ENCODE peak calls at places on chromosome 9, in eight cellular contexts. R is mucosa of descending colon; U is effector memory CD8-positive, alpha-beta T cell; G is upper lobe of left lung; M is heart right ventricle; W is sciatic nerve; S is K562; P is activated T-cell treated with anti-CD3 and anti-CD28 coated beads, Interleukin-2, amount 50 U/mL, for 4 hours. L is an unnamed sample.

GRCh38 chr9:127204771-127205470 is 59.7 kb upstream of the GARNL3 start:
- ATAC-seq in U (no peak), G (no peak), P (no peak), M (no peak), S (peak; percentile 66), W (no peak), R (no peak), L (no peak)

GRCh38 chr9:80649001-80649420 is 1040.3 kb downstream of the TLE1 start:
- ATAC-seq in P (no peak), W (peak; percentile 86), S (no peak), U (no peak), R (peak; percentile 24), M (peak; percentile 81), G (peak; percentile 91), L (peak; percentile 88)

GRCh38 chr9:615756-616155 is 225.7 kb upstream of the DMRT1 start:
- ATAC-seq in M (no peak), S (no peak), U (no peak), W (no peak), G (no peak), P (no peak), R (no peak), L (no peak)

GRCh38 chr9:76650692-76651091 is 113.5 kb upstream of the PCA3 start:
- ATAC-seq in S (no peak), G (no peak), U (no peak), M (no peak), R (no peak), P (no peak), W (no peak), L (no peak)

GRCh38 chr9:93599571-93600403 is 23.4 kb downstream of the PHF2 start:
- ATAC-seq in G (no peak), P (no peak), R (peak; percentile 23), W (no peak), M (no peak), U (peak; percentile 35), S (peak; percentile 32), L (no peak)

GRCh38 chr9:673264-673965 is 168.1 kb upstream of the DMRT1 start:
- ATAC-seq in W (peak; percentile 42), U (no peak), S (no peak), P (no peak), M (no peak), R (no peak), G (no peak), L (peak; percentile 5)

GRCh38 chr9:95506692-95507455 is 9.9 kb downstream of the PTCH1 start:
- ATAC-seq in U (peak; percentile 31), M (peak; percentile 8), R (peak; percentile 23), G (peak; percentile 27), W (no peak), P (peak; percentile 8), S (peak; percentile 16), L (no peak)

GRCh38 chr9:6590329-6590728 is 55.2 kb downstream of the GLDC start:
- ATAC-seq in P (no peak), M (peak; percentile 25), R (no peak), W (no peak), S (no peak), G (peak; percentile 34), U (no peak), L (no peak)

GRCh38 chr9:108552459-108553040 is 303.2 kb downstream of the ACTL7B start:
- ATAC-seq in M (no peak), U (no peak), W (no peak), S (no peak), P (no peak), R (peak; percentile 92), G (no peak), L (no peak)

GRCh38 chr9:69760278-69760610 is 433 bp upstream of the PTAR1 start:
- ATAC-seq in S (peak; percentile 50), R (no peak), W (peak; percentile 52), M (peak; percentile 1), U (no peak), P (no peak), G (peak; percentile 1), L (peak; percentile 12)

GRCh38 chr9:224540-225520 is 10.2 kb downstream of the DOCK8 start:
- ATAC-seq in W (no peak), U (peak; percentile 75), S (peak; percentile 66), R (peak; percentile 68), G (peak; percentile 13), P (peak; percentile 53), M (no peak), L (no peak)

L was measured in gastroesophageal sphincter.